ENCODE peak calls at places on chromosome 1, in five cellular contexts. One of them, this sample, is unnamed.

GRCh38 chr1:230152999-230153398 is 86.0 kb downstream of the GALNT2 start:
- DNase-seq in GM12891: no peak
- DNase-seq in K562: peak; percentile 63
- DNase-seq in GM12878: no peak
- DNase-seq in H1: no peak
- DNase-seq in this sample: no peak

GRCh38 chr1:107138166-107138565 is 2.7 kb upstream of the NTNG1 start:
- DNase-seq in K562: no peak
- DNase-seq in GM12891: no peak
- DNase-seq in GM12878: no peak
- DNase-seq in H1: no peak
- DNase-seq in this sample: no peak

GRCh38 chr1:65141394-65141793 is 6.6 kb upstream of the AK4 start:
- DNase-seq in GM12878: no peak
- DNase-seq in K562: no peak
- DNase-seq in GM12891: no peak
- DNase-seq in H1: no peak
- DNase-seq in this sample: no peak

GRCh38 chr1:41360074-41361027 is 883 bp upstream of the FOXO6 start:
- DNase-seq in GM12891: no peak
- DNase-seq in K562: peak; percentile 45
- DNase-seq in GM12878: no peak
- DNase-seq in H1: peak; percentile 57
- DNase-seq in this sample: no peak

GRCh38 chr1:26789953-26790352 is 2.2 kb downstream of the PIGV start:
- DNase-seq in H1: no peak
- DNase-seq in GM12878: no peak
- DNase-seq in K562: no peak
- DNase-seq in GM12891: no peak
- DNase-seq in this sample: no peak

GRCh38 chr1:15771836-15772516 is 13.4 kb downstream of the FBLIM1 start:
- DNase-seq in GM12878: no peak
- DNase-seq in H1: no peak
- DNase-seq in GM12891: no peak
- DNase-seq in K562: no peak
- DNase-seq in this sample: no peak

GRCh38 chr1:205069371-205070125 is 14.7 kb downstream of the TMEM81 start:
- DNase-seq in H1: no peak
- DNase-seq in K562: no peak
- DNase-seq in GM12878: no peak
- DNase-seq in GM12891: no peak
- DNase-seq in this sample: no peak

GRCh38 chr1:10265936-10266335 is 55.6 kb downstream of the KIF1B start:
- DNase-seq in GM12891: no peak
- DNase-seq in GM12878: no peak
- DNase-seq in H1: no peak
- DNase-seq in K562: no peak
- DNase-seq in this sample: no peak

GRCh38 chr1:61674221-61674620 is 50.7 kb downstream of the TM2D1 start:
- DNase-seq in GM12878: no peak
- DNase-seq in K562: no peak
- DNase-seq in GM12891: no peak
- DNase-seq in H1: no peak
- DNase-seq in this sample: no peak

GRCh38 chr1:54471588-54471987 is 65.4 kb upstream of the SSBP3 start:
- DNase-seq in GM12891: no peak
- DNase-seq in H1: no peak
- DNase-seq in GM12878: no peak
- DNase-seq in K562: no peak
- DNase-seq in this sample: no peak

GRCh38 chr1:58670200-58670599 is 29.7 kb downstream of the MYSM1 start:
- DNase-seq in H1: no peak
- DNase-seq in K562: no peak
- DNase-seq in GM12891: no peak
- DNase-seq in GM12878: no peak
- DNase-seq in this sample: no peak

GRCh38 chr1:244496186-244496585 is 35.1 kb downstream of the CATSPERE start:
- DNase-seq in K562: no peak
- DNase-seq in H1: no peak
- DNase-seq in GM12891: no peak
- DNase-seq in GM12878: no peak
- DNase-seq in this sample: no peak

GRCh38 chr1:18999287-18999852 is 42.9 kb upstream of the IFFO2 start:
- DNase-seq in GM12891: no peak
- DNase-seq in K562: no peak
- DNase-seq in GM12878: no peak
- DNase-seq in H1: no peak
- DNase-seq in this sample: no peak

GRCh38 chr1:161390559-161390858 is 22.8 kb upstream of the CFAP126 start:
- DNase-seq in GM12891: no peak
- DNase-seq in H1: no peak
- DNase-seq in K562: no peak
- DNase-seq in GM12878: no peak
- DNase-seq in this sample: no peak

GRCh38 chr1:217453816-217454215 is 177.1 kb downstream of the GPATCH2 start:
- DNase-seq in H1: no peak
- DNase-seq in GM12891: no peak
- DNase-seq in K562: no peak
- DNase-seq in GM12878: no peak
- DNase-seq in this sample: no peak

DNA sequence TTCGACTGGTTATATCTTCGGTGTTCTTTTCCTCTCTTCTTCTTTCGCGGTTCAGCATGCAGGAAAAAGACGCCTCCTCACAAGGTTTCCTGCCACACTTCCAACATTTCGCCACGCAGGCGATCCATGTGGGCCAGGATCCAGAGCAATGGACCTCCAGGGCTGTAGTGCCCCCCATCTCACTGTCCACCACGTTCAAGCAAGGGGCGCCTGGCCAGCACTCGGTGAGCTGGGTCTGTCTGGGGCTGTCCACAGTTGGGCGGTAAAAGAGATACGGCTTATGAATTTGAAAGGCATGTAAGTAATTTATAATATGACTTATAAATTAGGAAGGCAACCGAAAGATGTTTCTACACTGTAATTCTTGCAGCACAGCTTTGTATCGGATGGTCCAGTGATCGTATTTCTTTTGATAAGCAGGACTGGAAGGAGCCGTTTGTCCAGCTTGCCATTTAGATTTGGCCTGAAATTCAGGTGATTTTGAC is 334 bp downstream of the CTH start:
- DNase-seq in GM12891: no peak
- DNase-seq in GM12878: no peak
- DNase-seq in H1: no peak
- DNase-seq in K562: no peak
- DNase-seq in this sample: no peak
- TF ChIP-seq POLR2A in GM12891: no peak
- TF ChIP-seq POLR2A in GM12878: no peak
- TF ChIP-seq POLR2A in H1: no peak
- TF ChIP-seq POLR2A in K562: no peak
- TF ChIP-seq POLR2A in this sample: no peak

DNA sequence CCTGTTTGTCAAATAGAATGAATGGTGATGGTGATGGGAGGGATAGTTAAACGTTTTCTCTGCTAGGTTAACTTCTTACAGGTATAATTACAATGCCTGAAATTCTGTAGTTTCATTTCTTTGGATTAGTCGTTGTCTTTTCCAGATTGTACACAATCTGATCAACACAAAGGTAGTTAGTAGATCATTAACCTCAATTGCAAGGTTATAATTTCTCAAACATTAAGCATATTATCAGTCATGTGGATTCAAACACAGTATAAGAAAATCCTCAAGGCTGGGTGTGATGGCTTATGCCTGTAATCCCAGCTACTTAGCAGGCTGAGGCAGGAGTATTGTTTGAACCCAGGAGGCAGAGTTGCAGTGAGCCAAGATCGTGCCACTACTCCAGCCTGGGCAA is 20.6 kb downstream of the SYNC start:
- DNase-seq in K562: no peak
- DNase-seq in GM12878: no peak
- DNase-seq in H1: no peak
- DNase-seq in GM12891: no peak
- DNase-seq in this sample: no peak
- TF ChIP-seq TAF1 in K562: no peak
- TF ChIP-seq TAF1 in GM12878: no peak
- TF ChIP-seq TAF1 in H1: no peak
- TF ChIP-seq TAF1 in GM12891: no peak
- TF ChIP-seq TAF1 in this sample: no peak

DNA sequence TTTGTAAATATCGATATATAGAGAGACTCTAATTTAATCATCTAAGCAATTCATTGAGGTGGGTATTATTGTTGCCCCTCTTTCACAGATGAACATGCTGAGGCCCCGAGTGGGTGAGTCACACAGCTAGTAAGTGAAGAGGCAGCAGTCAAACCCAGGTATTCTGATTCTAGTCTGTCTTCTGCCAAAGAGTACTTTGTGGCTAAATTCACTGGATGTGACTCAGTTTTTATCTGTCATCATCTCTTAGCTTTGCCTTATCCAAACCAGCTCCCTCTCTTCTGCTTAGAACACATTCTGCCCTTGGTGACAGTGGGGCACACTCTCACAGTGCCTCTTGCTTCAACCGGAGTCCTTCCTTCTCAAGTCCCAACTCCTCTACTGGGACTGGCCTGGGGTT is 11.5 kb downstream of the FCRL5 start:
- DNase-seq in K562: no peak
- DNase-seq in GM12891: no peak
- DNase-seq in H1: no peak
- DNase-seq in GM12878: no peak
- DNase-seq in this sample: no peak
- TF ChIP-seq POLR2A in K562: no peak
- TF ChIP-seq POLR2A in GM12891: no peak
- TF ChIP-seq POLR2A in H1: no peak
- TF ChIP-seq POLR2A in GM12878: no peak
- TF ChIP-seq POLR2A in this sample: no peak

DNA sequence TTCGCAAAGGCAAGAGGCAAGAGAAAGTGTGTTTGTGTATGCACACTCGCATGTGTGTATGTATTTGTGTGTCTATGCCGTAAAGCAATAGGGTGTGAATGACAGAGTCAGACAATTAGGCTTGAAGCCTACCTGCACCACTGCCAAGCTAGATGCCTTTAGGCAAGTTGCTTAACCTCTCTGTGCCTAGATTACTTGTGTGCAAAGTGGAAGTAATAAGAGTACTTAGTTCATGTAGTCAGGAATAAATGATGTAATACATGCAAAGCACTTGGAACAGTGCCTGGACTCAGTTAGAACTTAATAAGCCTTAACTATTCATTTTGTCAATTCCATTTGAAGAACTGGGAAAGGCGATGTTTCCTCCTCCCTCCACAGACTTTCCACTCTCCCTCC is 31.7 kb downstream of the LAMB3 start:
- DNase-seq in GM12891: no peak
- DNase-seq in H1: no peak
- DNase-seq in K562: no peak
- DNase-seq in GM12878: no peak
- DNase-seq in this sample: no peak
- TF ChIP-seq TAF1 in GM12891: no peak
- TF ChIP-seq TAF1 in H1: no peak
- TF ChIP-seq TAF1 in K562: no peak
- TF ChIP-seq TAF1 in GM12878: no peak
- TF ChIP-seq TAF1 in this sample: no peak

GRCh38 chr1:95039360-95040031 is 33.3 kb downstream of the ALG14 start:
- DNase-seq in GM12891: no peak
- DNase-seq in K562: peak; percentile 28
- DNase-seq in GM12878: no peak
- DNase-seq in H1: no peak
- DNase-seq in this sample: no peak

GRCh38 chr1:95033843-95034242 is 38.9 kb downstream of the ALG14 start:
- DNase-seq in GM12878: no peak
- DNase-seq in K562: no peak
- DNase-seq in GM12891: no peak
- DNase-seq in H1: no peak
- DNase-seq in this sample: no peak

GRCh38 chr1:95029532-95029931 is 43.2 kb downstream of the ALG14 start:
- DNase-seq in H1: no peak
- DNase-seq in K562: no peak
- DNase-seq in GM12878: no peak
- DNase-seq in GM12891: no peak
- DNase-seq in this sample: no peak

GRCh38 chr1:95035536-95035935 is 37.2 kb downstream of the ALG14 start:
- DNase-seq in GM12891: no peak
- DNase-seq in GM12878: no peak
- DNase-seq in H1: no peak
- DNase-seq in K562: no peak
- DNase-seq in this sample: no peak

GRCh38 chr1:95034506-95034905 is 38.2 kb downstream of the ALG14 start:
- DNase-seq in K562: no peak
- DNase-seq in GM12891: no peak
- DNase-seq in H1: no peak
- DNase-seq in GM12878: no peak
- DNase-seq in this sample: no peak
- TF ChIP-seq POLR2A in K562: no peak
- TF ChIP-seq POLR2A in GM12891: no peak
- TF ChIP-seq POLR2A in H1: no peak
- TF ChIP-seq POLR2A in GM12878: no peak
- TF ChIP-seq POLR2A in this sample: no peak

This sample was measured in GM12892.